ENCODE peak calls at places on chromosomes 16 and 17, in four cellular contexts. One of them, this sample, is unnamed. For H3K36me3, the result is how much of the 10 kb centered on the place peaks cover.

GRCh38 chr17:55332296-55333041 is 67.7 kb downstream of the HLF start:
- DNase-seq in pancreas: no peak
- DNase-seq in ascending aorta: no peak
- DNase-seq in prostate gland: no peak
- DNase-seq in this sample: peak

GRCh38 chr17:53950207-53950857 is 127.6 kb downstream of the KIF2B start:
- DNase-seq in pancreas: no peak
- DNase-seq in ascending aorta: no peak
- DNase-seq in prostate gland: no peak
- DNase-seq in this sample: no peak

GRCh38 chr16:289395-289997 is 6.5 kb downstream of the PDIA2 start:
- DNase-seq in pancreas: peak
- DNase-seq in ascending aorta: no peak
- DNase-seq in prostate gland: no peak
- DNase-seq in this sample: no peak

GRCh38 chr17:47239663-47240374 is 13.8 kb upstream of the ITGB3 start:
- DNase-seq in pancreas: peak
- DNase-seq in ascending aorta: peak
- DNase-seq in prostate gland: peak
- DNase-seq in this sample: peak

GRCh38 chr16:65767125-65767524 is 599.4 kb upstream of the CDH5 start:
- DNase-seq in pancreas: no peak
- DNase-seq in ascending aorta: no peak
- DNase-seq in prostate gland: no peak
- DNase-seq in this sample: no peak

GRCh38 chr16:88770459-88771293 is 14.3 kb downstream of the PIEZO1 start:
- DNase-seq in pancreas: peak
- DNase-seq in ascending aorta: no peak
- DNase-seq in prostate gland: peak
- DNase-seq in this sample: peak

GRCh38 chr17:50863221-50863843 is 2.8 kb downstream of the TOB1 start:
- DNase-seq in pancreas: peak
- DNase-seq in ascending aorta: no peak
- DNase-seq in prostate gland: peak
- DNase-seq in this sample: peak

GRCh38 chr17:9107527-9107926 is 86.2 kb downstream of the NTN1 start:
- DNase-seq in pancreas: no peak
- DNase-seq in ascending aorta: no peak
- DNase-seq in prostate gland: no peak
- DNase-seq in this sample: no peak

DNA sequence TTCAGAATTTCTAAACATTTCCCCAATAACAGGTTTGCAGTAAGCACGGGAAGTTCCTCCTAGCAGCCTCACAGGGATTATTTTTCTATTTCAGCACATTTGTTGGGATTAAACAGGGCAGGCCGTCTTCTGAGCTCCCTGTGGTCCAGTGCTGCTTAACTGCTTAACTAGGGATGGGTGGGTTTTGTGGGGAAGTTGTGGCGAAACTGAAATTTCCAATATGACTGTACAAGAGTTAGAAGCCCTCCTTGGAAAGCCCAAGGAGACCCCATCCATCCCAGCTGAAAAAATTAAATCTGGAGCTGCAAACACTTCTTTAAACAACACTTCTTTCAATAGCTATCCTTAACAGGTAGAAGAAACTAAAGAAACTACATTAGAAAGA is 22.2 kb downstream of the FAM117A start:
- DNase-seq in pancreas: no peak
- DNase-seq in ascending aorta: no peak
- DNase-seq in prostate gland: no peak
- DNase-seq in this sample: no peak
- H3K36me3 ChIP-seq in pancreas: under half
- H3K36me3 ChIP-seq in ascending aorta: under half
- H3K36me3 ChIP-seq in prostate gland: under half
- H3K36me3 ChIP-seq in this sample: under half

GRCh38 chr17:28616281-28616680 is 2.3 kb upstream of the RSKR start:
- DNase-seq in pancreas: no peak
- DNase-seq in ascending aorta: no peak
- DNase-seq in prostate gland: no peak
- DNase-seq in this sample: no peak
- H3K36me3 ChIP-seq in pancreas: half or more
- H3K36me3 ChIP-seq in ascending aorta: half or more
- H3K36me3 ChIP-seq in prostate gland: under half
- H3K36me3 ChIP-seq in this sample: half or more

GRCh38 chr17:83097831-83098230 is 18.4 kb downstream of the METRNL start:
- DNase-seq in pancreas: no peak
- DNase-seq in ascending aorta: no peak
- DNase-seq in prostate gland: no peak
- DNase-seq in this sample: no peak
- H3K36me3 ChIP-seq in pancreas: under half
- H3K36me3 ChIP-seq in ascending aorta: under half
- H3K36me3 ChIP-seq in prostate gland: under half
- H3K36me3 ChIP-seq in this sample: under half

GRCh38 chr17:76713765-76714164 is 3.0 kb upstream of the MXRA7 start:
- DNase-seq in pancreas: no peak
- DNase-seq in ascending aorta: no peak
- DNase-seq in prostate gland: no peak
- DNase-seq in this sample: no peak

GRCh38 chr17:76716146-76716833 is 5.5 kb upstream of the MXRA7 start:
- DNase-seq in pancreas: no peak
- DNase-seq in ascending aorta: peak
- DNase-seq in prostate gland: no peak
- DNase-seq in this sample: peak

GRCh38 chr17:76714336-76714735 is 3.6 kb upstream of the MXRA7 start:
- DNase-seq in pancreas: no peak
- DNase-seq in ascending aorta: no peak
- DNase-seq in prostate gland: no peak
- DNase-seq in this sample: no peak

GRCh38 chr17:76715462-76715830 is 4.7 kb upstream of the MXRA7 start:
- DNase-seq in pancreas: no peak
- DNase-seq in ascending aorta: no peak
- DNase-seq in prostate gland: no peak
- DNase-seq in this sample: no peak

GRCh38 chr17:76714822-76715461 is 4.2 kb upstream of the MXRA7 start:
- DNase-seq in pancreas: peak
- DNase-seq in ascending aorta: no peak
- DNase-seq in prostate gland: peak
- DNase-seq in this sample: peak
- H3K36me3 ChIP-seq in pancreas: under half
- H3K36me3 ChIP-seq in ascending aorta: under half
- H3K36me3 ChIP-seq in prostate gland: under half
- H3K36me3 ChIP-seq in this sample: under half

GRCh38 chr17:46044989-46045388 is 45.9 kb downstream of the STH start:
- DNase-seq in pancreas: no peak
- DNase-seq in ascending aorta: no peak
- DNase-seq in prostate gland: no peak
- DNase-seq in this sample: no peak
- H3K36me3 ChIP-seq in pancreas: under half
- H3K36me3 ChIP-seq in ascending aorta: under half
- H3K36me3 ChIP-seq in prostate gland: under half
- H3K36me3 ChIP-seq in this sample: under half

This sample was measured in lung.